ENCODE peak calls at places on chromosomes 16 and 17, in four cellular contexts. One of them, this sample, is unnamed.

GRCh38 chr17:1787301-1787902 is 25.5 kb downstream of the SERPINF1 start:
- DNase-seq in AG09309: peak
- DNase-seq in upper lobe of left lung: no peak
- DNase-seq in CD4-positive, alpha-beta T cell: no peak
- DNase-seq in this sample: no peak

GRCh38 chr16:67939507-67940435 is 3.1 kb upstream of the PSMB10 start:
- DNase-seq in AG09309: no peak
- DNase-seq in upper lobe of left lung: no peak
- DNase-seq in CD4-positive, alpha-beta T cell: no peak
- DNase-seq in this sample: no peak

GRCh38 chr17:78230996-78231931 is at the start of gene TMEM235:
- DNase-seq in AG09309: no peak
- DNase-seq in upper lobe of left lung: peak
- DNase-seq in CD4-positive, alpha-beta T cell: no peak
- DNase-seq in this sample: no peak

GRCh38 chr16:12426122-12426521 is 377.6 kb downstream of the CPPED1 start:
- DNase-seq in AG09309: no peak
- DNase-seq in upper lobe of left lung: no peak
- DNase-seq in CD4-positive, alpha-beta T cell: no peak
- DNase-seq in this sample: no peak

GRCh38 chr16:89847930-89848297 is 19.6 kb downstream of the SPIRE2 start:
- DNase-seq in AG09309: no peak
- DNase-seq in upper lobe of left lung: peak
- DNase-seq in CD4-positive, alpha-beta T cell: no peak
- DNase-seq in this sample: no peak

GRCh38 chr17:72422505-72423285 is 301.9 kb downstream of the SOX9 start:
- DNase-seq in AG09309: peak
- DNase-seq in upper lobe of left lung: no peak
- DNase-seq in CD4-positive, alpha-beta T cell: no peak
- DNase-seq in this sample: peak

GRCh38 chr17:3027786-3028532 is 35.4 kb downstream of the OR1D5 start:
- DNase-seq in AG09309: no peak
- DNase-seq in upper lobe of left lung: no peak
- DNase-seq in CD4-positive, alpha-beta T cell: no peak
- DNase-seq in this sample: no peak

GRCh38 chr16:474420-475122 is 49.1 kb downstream of the RAB11FIP3 start:
- DNase-seq in AG09309: no peak
- DNase-seq in upper lobe of left lung: no peak
- DNase-seq in CD4-positive, alpha-beta T cell: no peak
- DNase-seq in this sample: no peak

GRCh38 chr16:88007321-88007731 is 56.1 kb downstream of the BANP start:
- DNase-seq in AG09309: no peak
- DNase-seq in upper lobe of left lung: no peak
- DNase-seq in CD4-positive, alpha-beta T cell: no peak
- DNase-seq in this sample: no peak

DNA sequence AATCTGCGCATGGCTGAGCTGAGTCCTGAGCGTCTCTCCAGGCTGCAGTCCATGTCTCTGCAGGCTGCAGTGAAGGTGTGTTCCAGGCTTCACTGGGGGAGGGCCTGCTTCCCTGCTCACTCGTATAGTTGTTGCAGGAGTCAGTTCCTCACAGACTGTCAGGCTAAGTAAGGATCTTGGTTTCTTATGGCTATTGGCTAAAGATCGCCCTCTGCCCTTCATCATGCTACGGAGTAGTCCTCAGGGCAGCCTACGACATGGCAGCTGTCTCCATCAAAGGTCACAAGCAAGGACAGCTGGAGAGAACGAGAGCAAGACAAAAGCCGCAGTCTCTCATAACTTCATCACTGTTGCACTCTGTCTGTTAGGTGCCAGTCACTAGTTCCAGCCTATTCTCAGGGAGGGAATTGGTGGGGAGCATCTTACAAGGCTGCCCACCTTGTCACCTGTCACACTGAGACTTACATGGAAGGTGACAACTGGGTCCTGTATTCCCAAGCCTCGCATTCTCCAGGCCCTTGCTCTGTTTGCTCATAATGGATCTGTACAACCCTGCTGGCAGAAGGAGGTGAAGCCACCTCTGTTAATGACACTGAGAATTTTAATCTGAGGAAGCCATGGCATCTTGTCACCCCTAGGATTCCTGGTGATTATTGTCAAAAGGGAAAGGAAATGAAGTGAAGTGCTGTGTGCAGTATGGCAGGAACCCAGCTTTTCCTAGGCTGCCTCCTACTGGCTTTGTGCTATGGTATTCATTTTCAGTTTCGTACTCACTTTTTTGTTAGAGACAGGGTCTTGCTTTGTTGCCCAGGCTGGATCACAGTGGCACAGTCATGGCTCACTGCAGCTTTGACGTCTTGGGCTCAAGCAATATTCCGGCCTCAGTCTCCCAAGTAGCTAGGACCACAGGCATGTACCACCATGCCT is 43.4 kb downstream of the MFSD11 start:
- DNase-seq in AG09309: no peak
- DNase-seq in upper lobe of left lung: no peak
- DNase-seq in CD4-positive, alpha-beta T cell: no peak
- DNase-seq in this sample: no peak
- TF ChIP-seq CTCF in AG09309: no peak
- TF ChIP-seq CTCF in upper lobe of left lung: no peak
- TF ChIP-seq CTCF in CD4-positive, alpha-beta T cell: no peak
- TF ChIP-seq CTCF in this sample: peak

GRCh38 chr17:41959336-41960095 is 7.1 kb upstream of the CNP start:
- DNase-seq in AG09309: no peak
- DNase-seq in upper lobe of left lung: peak
- DNase-seq in CD4-positive, alpha-beta T cell: no peak
- DNase-seq in this sample: no peak
- TF ChIP-seq CTCF in AG09309: peak
- TF ChIP-seq CTCF in upper lobe of left lung: no peak
- TF ChIP-seq CTCF in CD4-positive, alpha-beta T cell: no peak
- TF ChIP-seq CTCF in this sample: peak

DNA sequence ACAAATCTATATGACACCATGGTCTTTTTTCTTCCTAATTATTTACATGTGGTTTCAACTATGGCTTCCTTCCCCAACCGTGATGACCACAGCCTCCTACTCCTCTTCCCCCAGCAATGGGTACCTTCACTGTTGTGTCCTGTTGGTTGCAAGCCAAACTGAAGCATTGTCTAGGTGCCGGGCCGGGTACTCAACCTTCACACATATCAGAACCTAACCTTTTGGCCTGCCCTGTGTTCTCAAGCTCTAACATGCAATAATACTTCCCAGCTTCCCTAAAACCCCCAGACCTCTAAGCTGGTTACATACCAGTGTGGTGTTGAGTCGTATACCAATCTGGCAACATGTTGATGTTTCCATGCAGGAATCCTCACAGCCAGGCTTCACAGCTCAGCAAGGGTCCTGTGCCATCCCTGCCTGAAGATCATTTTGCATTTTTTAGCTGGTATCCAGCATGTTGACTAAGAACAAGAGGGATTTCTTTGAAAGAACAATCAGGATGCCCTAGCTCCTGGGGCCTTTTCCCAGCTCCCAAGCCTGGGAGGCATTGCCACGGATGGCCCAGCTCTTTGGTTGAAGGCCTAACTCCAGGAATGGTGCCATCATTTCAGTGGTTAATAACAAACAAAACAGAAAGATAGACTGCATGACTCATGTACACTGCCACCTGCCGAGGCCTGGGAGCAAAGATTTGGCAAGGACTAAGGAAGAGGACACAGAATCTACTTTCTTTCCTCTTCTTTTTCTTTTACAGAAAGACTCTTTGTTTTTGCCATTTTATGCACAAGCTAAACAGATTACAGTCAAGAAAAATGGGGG is 373.7 kb upstream of the SALL1 start:
- DNase-seq in AG09309: peak
- DNase-seq in upper lobe of left lung: no peak
- DNase-seq in CD4-positive, alpha-beta T cell: no peak
- DNase-seq in this sample: no peak
- TF ChIP-seq CTCF in AG09309: peak
- TF ChIP-seq CTCF in upper lobe of left lung: no peak
- TF ChIP-seq CTCF in CD4-positive, alpha-beta T cell: no peak
- TF ChIP-seq CTCF in this sample: no peak

GRCh38 chr17:79917902-79918484 is 78.8 kb upstream of the CBX4 start:
- DNase-seq in AG09309: no peak
- DNase-seq in upper lobe of left lung: no peak
- DNase-seq in CD4-positive, alpha-beta T cell: no peak
- DNase-seq in this sample: no peak

GRCh38 chr17:79914813-79915740 is 75.8 kb upstream of the CBX4 start:
- DNase-seq in AG09309: no peak
- DNase-seq in upper lobe of left lung: peak
- DNase-seq in CD4-positive, alpha-beta T cell: no peak
- DNase-seq in this sample: no peak

GRCh38 chr17:79916991-79917901 is 78.0 kb upstream of the CBX4 start:
- DNase-seq in AG09309: no peak
- DNase-seq in upper lobe of left lung: peak
- DNase-seq in CD4-positive, alpha-beta T cell: no peak
- DNase-seq in this sample: no peak

GRCh38 chr17:79915850-79916430 is 76.7 kb upstream of the CBX4 start:
- DNase-seq in AG09309: no peak
- DNase-seq in upper lobe of left lung: peak
- DNase-seq in CD4-positive, alpha-beta T cell: no peak
- DNase-seq in this sample: no peak

DNA sequence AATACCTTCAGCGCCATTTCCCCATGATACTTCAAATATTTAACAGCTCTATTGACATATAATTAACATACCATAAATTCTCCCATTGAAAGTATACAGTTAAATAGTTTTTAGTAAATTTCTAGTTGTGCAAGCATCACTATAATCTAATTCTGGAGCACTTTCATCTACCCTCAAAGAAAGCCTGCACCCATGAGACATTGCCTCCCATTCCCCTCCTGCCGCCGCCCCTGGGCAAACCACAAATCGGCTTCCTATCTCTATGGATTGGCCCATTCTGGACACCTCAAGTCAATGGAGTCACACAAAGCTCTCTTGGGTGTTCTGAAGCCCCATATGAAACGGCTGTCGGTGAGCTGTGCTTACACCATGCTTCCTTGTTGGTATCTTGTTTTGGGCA is 77.3 kb upstream of the CBX4 start:
- DNase-seq in AG09309: no peak
- DNase-seq in upper lobe of left lung: no peak
- DNase-seq in CD4-positive, alpha-beta T cell: no peak
- DNase-seq in this sample: no peak
- TF ChIP-seq CTCF in AG09309: no peak
- TF ChIP-seq CTCF in upper lobe of left lung: no peak
- TF ChIP-seq CTCF in CD4-positive, alpha-beta T cell: no peak
- TF ChIP-seq CTCF in this sample: no peak

DNA sequence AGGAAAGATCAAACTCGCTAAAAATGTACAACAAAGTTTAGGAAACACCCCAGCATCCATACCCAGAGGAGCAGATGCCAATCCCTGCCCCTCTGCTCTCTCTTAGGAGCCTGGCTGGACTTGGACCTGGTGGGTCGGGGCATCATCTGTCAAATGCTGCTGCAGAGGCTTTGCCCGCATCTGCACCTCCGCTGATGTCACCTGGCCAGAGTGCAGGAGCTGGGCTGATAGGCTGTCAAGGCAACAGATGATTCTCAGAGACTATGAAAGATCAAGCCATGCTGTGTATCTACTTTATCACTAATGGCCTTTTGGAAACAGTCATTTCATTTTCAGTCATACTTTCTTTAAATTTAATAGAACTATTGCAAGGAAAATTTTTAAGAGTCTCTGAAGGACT is 15.9 kb upstream of the LCMT1 start:
- DNase-seq in AG09309: no peak
- DNase-seq in upper lobe of left lung: no peak
- DNase-seq in CD4-positive, alpha-beta T cell: no peak
- DNase-seq in this sample: no peak
- TF ChIP-seq CTCF in AG09309: no peak
- TF ChIP-seq CTCF in upper lobe of left lung: no peak
- TF ChIP-seq CTCF in CD4-positive, alpha-beta T cell: no peak
- TF ChIP-seq CTCF in this sample: no peak

GRCh38 chr17:35089846-35090193 is 26.3 kb upstream of the RFFL start:
- DNase-seq in AG09309: no peak
- DNase-seq in upper lobe of left lung: peak
- DNase-seq in CD4-positive, alpha-beta T cell: no peak
- DNase-seq in this sample: no peak
- TF ChIP-seq CTCF in AG09309: peak
- TF ChIP-seq CTCF in upper lobe of left lung: no peak
- TF ChIP-seq CTCF in CD4-positive, alpha-beta T cell: no peak
- TF ChIP-seq CTCF in this sample: peak

This sample was measured in GM12864.